ENCODE peak calls at places on chromosomes 7 and 10, in four cellular contexts. P, N, K and X are unnamed samples.
A peak's percentile ranks its signal among the peaks of the same experiment; 100 is the strongest.

GRCh38 chr7:39674391-39674790 is 51.0 kb downstream of the RALA start:
- ATAC-seq in K (no peak), N (no peak), P (no peak), X (no peak)

GRCh38 chr7:485188-486081 is 34.2 kb downstream of the PDGFA start:
- ATAC-seq in K (peak; percentile 53), P (peak; percentile 76), N (no peak), X (peak; percentile 46)

GRCh38 chr7:25385731-25386136 is 157.4 kb upstream of the NPVF start:
- ATAC-seq in K (peak; percentile 73), P (peak; percentile 20), N (no peak), X (peak; percentile 16)

GRCh38 chr7:24406053-24406561 is 122.1 kb downstream of the NPY start:
- ATAC-seq in K (no peak), P (no peak), N (no peak), X (no peak)

GRCh38 chr7:115471891-115472290 is 550.0 kb downstream of the MDFIC start:
- ATAC-seq in P (no peak), N (peak; percentile 34), K (no peak), X (no peak)

GRCh38 chr10:48885376-48885775 is 54.3 kb downstream of the LRRC18 start:
- ATAC-seq in P (no peak), K (no peak), N (peak; percentile 86), X (no peak)

GRCh38 chr7:674454-675410 is 51.8 kb upstream of the DNAAF5 start:
- ATAC-seq in P (peak; percentile 77), N (no peak), K (no peak), X (peak; percentile 89)

GRCh38 chr7:20107582-20107981 is 109.6 kb downstream of the MACC1 start:
- ATAC-seq in N (no peak), P (no peak), K (no peak), X (no peak)

GRCh38 chr10:14527134-14527780 is 196.5 kb upstream of the FRMD4A start:
- ATAC-seq in K (no peak), N (no peak), P (no peak), X (no peak)

GRCh38 chr10:13213163-13213562 is 21.0 kb downstream of the UCMA start:
- ATAC-seq in K (no peak), P (no peak), N (no peak), X (no peak)

GRCh38 chr7:5424689-5425506 is 1.3 kb upstream of the TNRC18 start:
- ATAC-seq in N (no peak), K (no peak), P (peak; percentile 9), X (no peak)

GRCh38 chr7:44622342-44623151 is 16.1 kb downstream of the OGDH start:
- ATAC-seq in P (peak; percentile 40), K (peak; percentile 59), N (no peak), X (no peak)

GRCh38 chr7:108875139-108875538 is 305.5 kb downstream of the DNAJB9 start:
- ATAC-seq in K (no peak), P (no peak), N (peak; percentile 67), X (no peak)

GRCh38 chr10:95408148-95408930 is 117.5 kb upstream of the PDLIM1 start:
- ATAC-seq in P (no peak), K (no peak), N (no peak), X (peak; percentile 84)

GRCh38 chr10:48765039-48765438 is 80.4 kb downstream of the WDFY4 start:
- ATAC-seq in P (no peak), N (no peak), K (no peak), X (no peak)

GRCh38 chr10:83248232-83248631 is 891.1 kb upstream of the GHITM start:
- ATAC-seq in N (no peak), K (no peak), P (no peak), X (no peak)

GRCh38 chr10:34705563-34705962 is 109.5 kb downstream of the PARD3 start:
- ATAC-seq in P (no peak), N (peak; percentile 49), K (no peak), X (no peak)

GRCh38 chr7:15168489-15168888 is 265.9 kb upstream of the DGKB start:
- ATAC-seq in P (no peak), K (no peak), N (no peak), X (no peak)

GRCh38 chr7:85619236-85619635 is 432.4 kb upstream of the SEMA3D start:
- ATAC-seq in K (no peak), N (no peak), P (no peak), X (no peak)

GRCh38 chr10:10734356-10735064 is 283.2 kb upstream of the CELF2 start:
- ATAC-seq in N (no peak), K (no peak), P (no peak), X (no peak)

GRCh38 chr10:59098811-59099452 is 77.5 kb upstream of the PHYHIPL start:
- ATAC-seq in K (no peak), N (no peak), P (no peak), X (no peak)

GRCh38 chr10:61120805-61121204 is 176.8 kb upstream of the RHOBTB1 start:
- ATAC-seq in P (no peak), K (no peak), N (no peak), X (no peak)

GRCh38 chr7:28382146-28382545 is 30.2 kb upstream of the CREB5 start:
- ATAC-seq in P (no peak), N (no peak), K (no peak), X (no peak)

GRCh38 chr7:90857595-90857994 is 261.5 kb downstream of the CDK14 start:
- ATAC-seq in N (no peak), P (peak; percentile 87), K (peak; percentile 40), X (no peak)

GRCh38 chr7:36191292-36191920 is 38.4 kb downstream of the EEPD1 start:
- ATAC-seq in N (no peak), P (no peak), K (no peak), X (no peak)

GRCh38 chr10:19917756-19918478 is 101.7 kb downstream of the PLXDC2 start:
- ATAC-seq in K (no peak), N (no peak), P (no peak), X (no peak)